ENCODE peak calls at places on chromosome 10, in nine cellular contexts. M is T-helper 17 cell; I is activated CD8-positive, alpha-beta memory T cell treated with anti-CD3 and anti-CD28 coated beads for 1 hour; B is H9; T is GM04504; N is fibroblast of the aortic adventitia; Z is SW 1271; K is A172; Q is NCI-H345. R is an unnamed sample.

GRCh38 chr10:92891885-92892705 is 43.8 kb downstream of the EXOC6 start:
- DNase-seq in M (no peak), I (no peak), B (peak), T (peak), N (peak), Z (peak), K (peak), Q (peak), R (peak)

GRCh38 chr10:119654540-119654939 is 3.4 kb downstream of the BAG3 start:
- DNase-seq in M (no peak), I (no peak), B (no peak), T (no peak), N (peak), Z (peak), K (peak), Q (peak), R (no peak)

GRCh38 chr10:71185209-71185608 is 27.2 kb upstream of the UNC5B start:
- DNase-seq in M (no peak), I (no peak), B (no peak), T (no peak), N (no peak), Z (no peak), K (no peak), Q (no peak), R (no peak)

GRCh38 chr10:29725133-29725720 is 90.5 kb upstream of the SVIL start:
- DNase-seq in M (no peak), I (no peak), B (no peak), T (no peak), N (peak), Z (peak), K (peak), Q (no peak), R (no peak)

GRCh38 chr10:103849880-103850571 is 5.3 kb downstream of the SH3PXD2A start:
- DNase-seq in M (no peak), I (no peak), B (no peak), T (peak), N (peak), Z (no peak), K (peak), Q (no peak), R (peak)

GRCh38 chr10:91514025-91514424 is 103.9 kb downstream of the HECTD2 start:
- DNase-seq in M (no peak), I (no peak), B (no peak), T (no peak), N (no peak), Z (no peak), K (no peak), Q (no peak), R (no peak)

GRCh38 chr10:126137557-126138221 is 241.3 kb downstream of the FANK1 start:
- DNase-seq in M (no peak), I (no peak), B (no peak), T (no peak), N (no peak), Z (no peak), K (no peak), Q (no peak), R (no peak)

GRCh38 chr10:8288600-8288999 is 234.1 kb downstream of the GATA3 start:
- DNase-seq in M (no peak), I (no peak), B (no peak), T (no peak), N (no peak), Z (no peak), K (no peak), Q (no peak), R (no peak)

GRCh38 chr10:5888352-5888751 is 1.3 kb downstream of the ANKRD16 start:
- DNase-seq in M (no peak), I (no peak), B (no peak), T (no peak), N (peak), Z (no peak), K (no peak), Q (no peak), R (no peak)

GRCh38 chr10:47441973-47442750 is 41.8 kb downstream of the ANXA8 start:
- DNase-seq in M (no peak), I (no peak), B (peak), T (no peak), N (no peak), Z (no peak), K (no peak), Q (no peak), R (no peak)

GRCh38 chr10:61464461-61465215 is 11.5 kb upstream of the TMEM26 start:
- DNase-seq in M (no peak), I (no peak), B (no peak), T (peak), N (peak), Z (no peak), K (peak), Q (no peak), R (peak)

GRCh38 chr10:3806603-3807002 is 21.6 kb upstream of the KLF6 start:
- DNase-seq in M (no peak), I (no peak), B (no peak), T (no peak), N (peak), Z (peak), K (peak), Q (peak), R (no peak)

GRCh38 chr10:31041011-31041410 is 9.3 kb upstream of the ZNF438 start:
- DNase-seq in M (no peak), I (no peak), B (no peak), T (no peak), N (no peak), Z (no peak), K (no peak), Q (no peak), R (no peak)

GRCh38 chr10:28763471-28763870 is 86.2 kb downstream of the BAMBI start:
- DNase-seq in M (no peak), I (no peak), B (no peak), T (no peak), N (no peak), Z (no peak), K (peak), Q (no peak), R (no peak)

GRCh38 chr10:30625110-30625509 is 4.4 kb downstream of the LYZL2 start:
- DNase-seq in M (no peak), I (no peak), B (no peak), T (no peak), N (no peak), Z (no peak), K (no peak), Q (no peak), R (no peak)

GRCh38 chr10:71442000-71442399 is 45.3 kb downstream of the CDH23 start:
- DNase-seq in M (no peak), I (no peak), B (no peak), T (no peak), N (no peak), Z (no peak), K (no peak), Q (no peak), R (no peak)

GRCh38 chr10:27145937-27146336 is 8.2 kb downstream of the YME1L1 start:
- DNase-seq in M (no peak), I (no peak), B (no peak), T (no peak), N (no peak), Z (no peak), K (no peak), Q (no peak), R (no peak)

GRCh38 chr10:17023386-17024298 is 106.0 kb downstream of the CUBN start:
- DNase-seq in M (peak), I (peak), B (peak), T (peak), N (peak), Z (peak), K (peak), Q (no peak), R (peak)

GRCh38 chr10:123550680-123551096 is 115.5 kb upstream of the GPR26 start:
- DNase-seq in M (no peak), I (no peak), B (no peak), T (no peak), N (no peak), Z (no peak), K (no peak), Q (no peak), R (no peak)

GRCh38 chr10:46077141-46077554 is 31.1 kb upstream of the MSMB start:
- DNase-seq in M (no peak), I (no peak), B (no peak), T (no peak), N (peak), Z (no peak), K (no peak), Q (no peak), R (no peak)

GRCh38 chr10:24873281-24873683 is 79.1 kb downstream of the PRTFDC1 start:
- DNase-seq in M (no peak), I (no peak), B (no peak), T (peak), N (peak), Z (peak), K (no peak), Q (no peak), R (peak)

GRCh38 chr10:52346394-52347326 is 32.6 kb downstream of the DKK1 start:
- DNase-seq in M (no peak), I (no peak), B (no peak), T (no peak), N (no peak), Z (no peak), K (no peak), Q (no peak), R (no peak)

GRCh38 chr10:43998021-43998809 is 349.5 kb upstream of the ZNF32 start:
- DNase-seq in M (no peak), I (no peak), B (no peak), T (peak), N (peak), Z (no peak), K (peak), Q (no peak), R (no peak)

GRCh38 chr10:49115015-49115795 is at the start of gene VSTM4:
- DNase-seq in M (no peak), I (no peak), B (peak), T (peak), N (peak), Z (no peak), K (peak), Q (peak), R (peak)

GRCh38 chr10:90857635-90858488 is at the start of gene HTR7:
- DNase-seq in M (peak), I (peak), B (peak), T (peak), N (no peak), Z (peak), K (peak), Q (peak), R (no peak)

GRCh38 chr10:71766717-71767419 is 6.5 kb downstream of the VSIR start:
- DNase-seq in M (no peak), I (no peak), B (no peak), T (peak), N (peak), Z (peak), K (peak), Q (no peak), R (peak)

GRCh38 chr10:121312582-121312981 is 285.7 kb downstream of the FGFR2 start:
- DNase-seq in M (no peak), I (no peak), B (no peak), T (no peak), N (no peak), Z (no peak), K (no peak), Q (no peak), R (no peak)

GRCh38 chr10:103792547-103792946 is 62.8 kb downstream of the SH3PXD2A start:
- DNase-seq in M (no peak), I (no peak), B (no peak), T (peak), N (peak), Z (no peak), K (no peak), Q (no peak), R (no peak)

GRCh38 chr10:124002391-124003069 is 90.9 kb downstream of the CHST15 start:
- DNase-seq in M (no peak), I (no peak), B (no peak), T (no peak), N (no peak), Z (no peak), K (no peak), Q (no peak), R (no peak)

GRCh38 chr10:31769564-31769963 is 159.1 kb downstream of the ARHGAP12 start:
- DNase-seq in M (no peak), I (no peak), B (no peak), T (no peak), N (peak), Z (peak), K (peak), Q (no peak), R (peak)

GRCh38 chr10:69451784-69452251 is 553 bp downstream of the TSPAN15 start:
- DNase-seq in M (no peak), I (no peak), B (peak), T (no peak), N (no peak), Z (no peak), K (no peak), Q (peak), R (no peak)

GRCh38 chr10:8369666-8370065 is 315.2 kb downstream of the GATA3 start:
- DNase-seq in M (no peak), I (no peak), B (no peak), T (no peak), N (peak), Z (no peak), K (peak), Q (no peak), R (no peak)

GRCh38 chr10:71092812-71093391 is 119.5 kb upstream of the UNC5B start:
- DNase-seq in M (no peak), I (no peak), B (no peak), T (no peak), N (no peak), Z (no peak), K (no peak), Q (no peak), R (no peak)

GRCh38 chr10:790821-791551 is 101.5 kb upstream of the DIP2C start:
- DNase-seq in M (no peak), I (no peak), B (no peak), T (no peak), N (no peak), Z (no peak), K (no peak), Q (no peak), R (no peak)

GRCh38 chr10:102009801-102010425 is 46.1 kb downstream of the ARMH3 start:
- DNase-seq in M (no peak), I (peak), B (peak), T (peak), N (peak), Z (peak), K (peak), Q (peak), R (peak)

GRCh38 chr10:79229081-79229541 is 118.2 kb upstream of the PPIF start:
- DNase-seq in M (no peak), I (no peak), B (peak), T (no peak), N (no peak), Z (no peak), K (no peak), Q (peak), R (no peak)

GRCh38 chr10:50325449-50326188 is 74.3 kb upstream of the ASAH2 start:
- DNase-seq in M (no peak), I (no peak), B (no peak), T (peak), N (peak), Z (peak), K (peak), Q (no peak), R (peak)

GRCh38 chr10:92110039-92110794 is 180.7 kb downstream of the CPEB3 start:
- DNase-seq in M (no peak), I (no peak), B (no peak), T (no peak), N (peak), Z (no peak), K (peak), Q (no peak), R (no peak)

R was measured in HS-5.